ENCODE peak calls at places on chromosomes 13 and 19, in five cellular contexts. B is fibroblast of pulmonary artery, F is mucosa of gallbladder, N is fibroblast of the conjunctiva, G is amniotic stem cell. P is an unnamed sample.

GRCh38 chr19:17078920-17079709 is 3.5 kb downstream of the MYO9B start:
- DNase-seq in B (peak), G (no peak), N (no peak), F (no peak), P (no peak)

GRCh38 chr13:45295536-45295935 is 45.4 kb downstream of the TPT1 start:
- DNase-seq in N (no peak), F (no peak), G (no peak), B (no peak), P (peak)

GRCh38 chr13:69324109-69324886 is 783.3 kb upstream of the ATXN8OS start:
- DNase-seq in F (no peak), B (peak), N (peak), G (no peak), P (no peak)

GRCh38 chr13:62704795-62705329 is 1289.2 kb upstream of the PCDH20 start:
- DNase-seq in N (no peak), B (no peak), G (no peak), F (no peak), P (no peak)

GRCh38 chr19:19250196-19250801 is 22.8 kb downstream of the TM6SF2 start:
- DNase-seq in N (no peak), F (no peak), G (no peak), B (no peak), P (no peak)

GRCh38 chr13:27001705-27002104 is 169.9 kb downstream of the USP12 start:
- DNase-seq in G (no peak), N (no peak), F (no peak), B (no peak), P (no peak)

GRCh38 chr19:58395979-58396627 is 647 bp downstream of the RNF225 start:
- DNase-seq in B (no peak), G (no peak), F (no peak), N (no peak), P (peak)

GRCh38 chr13:30862707-30863106 is 43.4 kb upstream of the MEDAG start:
- DNase-seq in B (no peak), N (no peak), G (no peak), F (no peak), P (peak)

GRCh38 chr19:30669329-30670010 is 297.3 kb downstream of the ZNF536 start:
- DNase-seq in N (no peak), F (peak), B (peak), G (peak), P (peak)

GRCh38 chr13:49308104-49308875 is 60.6 kb downstream of the CDADC1 start:
- DNase-seq in F (peak), G (no peak), N (peak), B (peak), P (peak)

GRCh38 chr19:703651-704446 is 4.9 kb upstream of the PALM start:
- DNase-seq in B (peak), F (peak), N (no peak), G (no peak), P (peak)

GRCh38 chr13:72072223-72072622 is 205.2 kb upstream of the DACH1 start:
- DNase-seq in G (no peak), B (no peak), N (no peak), F (no peak), P (no peak)

GRCh38 chr13:45696610-45697226 is 5.4 kb upstream of the CBY2 start:
- DNase-seq in G (no peak), B (peak), F (no peak), N (no peak), P (no peak)

GRCh38 chr19:13099073-13099999 is 3.3 kb downstream of the LYL1 start:
- DNase-seq in F (peak), B (peak), N (no peak), G (no peak), P (peak)

GRCh38 chr19:54218960-54219661 is 3.7 kb downstream of the LILRB3 start:
- DNase-seq in N (no peak), F (no peak), B (no peak), G (no peak), P (no peak)

GRCh38 chr19:41000310-41000737 is 9.2 kb downstream of the CYP2B6 start:
- DNase-seq in B (peak), N (no peak), F (peak), G (no peak), P (peak)

GRCh38 chr13:26914624-26915023 is 154.0 kb upstream of the GPR12 start:
- DNase-seq in G (no peak), N (no peak), B (no peak), F (no peak), P (no peak)

GRCh38 chr13:78586706-78587105 is 16.6 kb downstream of the POU4F1 start:
- DNase-seq in G (no peak), N (no peak), B (no peak), F (no peak), P (no peak)

GRCh38 chr13:98761126-98761978 is 8.9 kb upstream of the SLC15A1 start:
- DNase-seq in B (peak), F (peak), G (no peak), N (peak), P (no peak)

GRCh38 chr13:35763805-35764170 is 287.3 kb upstream of the MAB21L1 start:
- DNase-seq in G (no peak), F (no peak), B (no peak), N (no peak), P (no peak)

GRCh38 chr19:29092712-29093552 is 120.0 kb downstream of the UQCRFS1 start:
- DNase-seq in F (no peak), B (no peak), N (no peak), G (no peak), P (no peak)

GRCh38 chr13:109657395-109657794 is 129.0 kb downstream of the IRS2 start:
- DNase-seq in B (no peak), N (no peak), G (no peak), F (no peak), P (no peak)